ENCODE peak calls at places on chromosomes 5 and 9, in four cellular contexts. One of them, this sample, is unnamed.

GRCh38 chr9:120524852-120525251 is 55.1 kb downstream of the CDK5RAP2 start:
- DNase-seq in left ventricle myocardium inferior: no peak
- DNase-seq in GM23338: no peak
- DNase-seq in endothelial cell of umbilical vein: no peak
- DNase-seq in this sample: no peak

GRCh38 chr9:128053560-128053959 is 13.6 kb downstream of the NAIF1 start:
- DNase-seq in left ventricle myocardium inferior: no peak
- DNase-seq in GM23338: no peak
- DNase-seq in endothelial cell of umbilical vein: no peak
- DNase-seq in this sample: no peak

GRCh38 chr5:107821288-107821687 is 150.6 kb upstream of the EFNA5 start:
- DNase-seq in left ventricle myocardium inferior: no peak
- DNase-seq in GM23338: no peak
- DNase-seq in endothelial cell of umbilical vein: no peak
- DNase-seq in this sample: no peak

GRCh38 chr9:134320916-134321570 is 5.2 kb upstream of the RXRA start:
- DNase-seq in left ventricle myocardium inferior: peak; percentile 52
- DNase-seq in GM23338: no peak
- DNase-seq in endothelial cell of umbilical vein: no peak
- DNase-seq in this sample: no peak

GRCh38 chr9:105662184-105663104 is at the start of gene TAL2:
- DNase-seq in left ventricle myocardium inferior: no peak
- DNase-seq in GM23338: no peak
- DNase-seq in endothelial cell of umbilical vein: no peak
- DNase-seq in this sample: no peak

GRCh38 chr9:93058357-93059096 is at the start of gene SUSD3:
- DNase-seq in left ventricle myocardium inferior: peak; percentile 54
- DNase-seq in GM23338: peak; percentile 93
- DNase-seq in endothelial cell of umbilical vein: peak; percentile 32
- DNase-seq in this sample: no peak

GRCh38 chr5:141485305-141486055 is 650 bp downstream of the PCDHGC4 start:
- DNase-seq in left ventricle myocardium inferior: no peak
- DNase-seq in GM23338: no peak
- DNase-seq in endothelial cell of umbilical vein: no peak
- DNase-seq in this sample: no peak

GRCh38 chr5:64506567-64507321 is 929 bp downstream of the RGS7BP start:
- DNase-seq in left ventricle myocardium inferior: no peak
- DNase-seq in GM23338: peak; percentile 81
- DNase-seq in endothelial cell of umbilical vein: no peak
- DNase-seq in this sample: no peak

GRCh38 chr5:126003309-126003708 is 419.9 kb upstream of the GRAMD2B start:
- DNase-seq in left ventricle myocardium inferior: peak; percentile 50
- DNase-seq in GM23338: no peak
- DNase-seq in endothelial cell of umbilical vein: peak; percentile 27
- DNase-seq in this sample: peak; percentile 97

GRCh38 chr5:132055808-132056609 is 4.4 kb upstream of the IL3 start:
- DNase-seq in left ventricle myocardium inferior: peak; percentile 10
- DNase-seq in GM23338: no peak
- DNase-seq in endothelial cell of umbilical vein: no peak
- DNase-seq in this sample: no peak

GRCh38 chr9:93290495-93291434 is 106.8 kb downstream of the WNK2 start:
- DNase-seq in left ventricle myocardium inferior: no peak
- DNase-seq in GM23338: peak; percentile 41
- DNase-seq in endothelial cell of umbilical vein: no peak
- DNase-seq in this sample: no peak

GRCh38 chr9:97638666-97639065 is 5.0 kb downstream of the NCBP1 start:
- DNase-seq in left ventricle myocardium inferior: no peak
- DNase-seq in GM23338: peak; percentile 37
- DNase-seq in endothelial cell of umbilical vein: no peak
- DNase-seq in this sample: no peak

GRCh38 chr9:124975131-124975530 is 34.2 kb upstream of the GOLGA1 start:
- DNase-seq in left ventricle myocardium inferior: no peak
- DNase-seq in GM23338: peak; percentile 39
- DNase-seq in endothelial cell of umbilical vein: peak; percentile 22
- DNase-seq in this sample: no peak

GRCh38 chr5:32583582-32584232 is 1.6 kb upstream of the SUB1 start:
- DNase-seq in left ventricle myocardium inferior: no peak
- DNase-seq in GM23338: peak; percentile 57
- DNase-seq in endothelial cell of umbilical vein: no peak
- DNase-seq in this sample: no peak

GRCh38 chr5:112709416-112709815 is 28.3 kb upstream of the APC start:
- DNase-seq in left ventricle myocardium inferior: no peak
- DNase-seq in GM23338: no peak
- DNase-seq in endothelial cell of umbilical vein: no peak
- DNase-seq in this sample: no peak
- H3K4me3 ChIP-seq in left ventricle myocardium inferior: peak overlapping the region; percentile 96
- H3K4me3 ChIP-seq in GM23338: peak overlapping the region; percentile 98
- H3K4me3 ChIP-seq in endothelial cell of umbilical vein: no peak overlapping the region
- H3K4me3 ChIP-seq in this sample: peak overlapping the region; percentile 83

GRCh38 chr9:137056739-137057407 is 3.0 kb upstream of the ENTPD2 start:
- DNase-seq in left ventricle myocardium inferior: no peak
- DNase-seq in GM23338: no peak
- DNase-seq in endothelial cell of umbilical vein: no peak
- DNase-seq in this sample: no peak

GRCh38 chr9:137054932-137055384 is 1.1 kb upstream of the ENTPD2 start:
- DNase-seq in left ventricle myocardium inferior: no peak
- DNase-seq in GM23338: no peak
- DNase-seq in endothelial cell of umbilical vein: no peak
- DNase-seq in this sample: no peak

GRCh38 chr9:137057545-137057944 is 3.7 kb upstream of the ENTPD2 start:
- DNase-seq in left ventricle myocardium inferior: no peak
- DNase-seq in GM23338: no peak
- DNase-seq in endothelial cell of umbilical vein: no peak
- DNase-seq in this sample: no peak

GRCh38 chr9:137053944-137054931 is at the start of gene ENTPD2:
- DNase-seq in left ventricle myocardium inferior: no peak
- DNase-seq in GM23338: peak; percentile 70
- DNase-seq in endothelial cell of umbilical vein: no peak
- DNase-seq in this sample: no peak

GRCh38 chr9:137055385-137056364 is 1.8 kb upstream of the ENTPD2 start:
- DNase-seq in left ventricle myocardium inferior: peak; percentile 95
- DNase-seq in GM23338: no peak
- DNase-seq in endothelial cell of umbilical vein: no peak
- DNase-seq in this sample: peak; percentile 98
- H3K27me3 ChIP-seq in left ventricle myocardium inferior: peaks cover 42% of the 10 kb centered on the region
- H3K27me3 ChIP-seq in GM23338: peaks cover 34% of the 10 kb centered on the region
- H3K27me3 ChIP-seq in endothelial cell of umbilical vein: peaks cover 8% of the 10 kb centered on the region
- H3K27me3 ChIP-seq in this sample: no peaks in the 10 kb centered on the region

GRCh38 chr9:21001581-21001980 is 29.9 kb downstream of the HACD4 start:
- DNase-seq in left ventricle myocardium inferior: no peak
- DNase-seq in GM23338: no peak
- DNase-seq in endothelial cell of umbilical vein: no peak
- DNase-seq in this sample: no peak

GRCh38 chr9:20996809-20997208 is 34.6 kb downstream of the HACD4 start:
- DNase-seq in left ventricle myocardium inferior: no peak
- DNase-seq in GM23338: no peak
- DNase-seq in endothelial cell of umbilical vein: no peak
- DNase-seq in this sample: no peak

GRCh38 chr9:20997503-20998076 is 33.9 kb downstream of the HACD4 start:
- DNase-seq in left ventricle myocardium inferior: no peak
- DNase-seq in GM23338: no peak
- DNase-seq in endothelial cell of umbilical vein: no peak
- DNase-seq in this sample: no peak

DNA sequence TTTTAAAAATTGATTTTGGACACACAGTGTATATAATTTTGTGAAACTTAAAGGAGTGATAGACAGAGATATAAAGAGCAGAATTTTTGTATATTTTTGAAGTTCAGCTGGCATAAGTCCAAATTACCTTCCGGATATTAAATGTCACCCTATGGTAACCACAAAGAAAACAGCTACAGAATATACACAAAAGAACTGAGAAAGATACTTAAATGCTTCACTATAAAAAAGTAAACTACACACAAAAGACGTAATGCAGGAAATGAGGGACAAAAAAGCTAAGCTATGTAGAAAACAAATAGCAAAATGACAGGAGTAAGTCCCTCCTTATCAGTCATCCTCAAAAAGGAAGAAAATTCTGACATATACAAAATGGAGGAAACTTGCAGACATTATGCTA is 29.4 kb downstream of the HACD4 start:
- DNase-seq in left ventricle myocardium inferior: no peak
- DNase-seq in GM23338: no peak
- DNase-seq in endothelial cell of umbilical vein: no peak
- DNase-seq in this sample: no peak
- H3K36me3 ChIP-seq in left ventricle myocardium inferior: peaks cover 36% of the 10 kb centered on the region
- H3K36me3 ChIP-seq in GM23338: no peaks in the 10 kb centered on the region
- H3K36me3 ChIP-seq in endothelial cell of umbilical vein: no peaks in the 10 kb centered on the region
- H3K36me3 ChIP-seq in this sample: no peaks in the 10 kb centered on the region

DNA sequence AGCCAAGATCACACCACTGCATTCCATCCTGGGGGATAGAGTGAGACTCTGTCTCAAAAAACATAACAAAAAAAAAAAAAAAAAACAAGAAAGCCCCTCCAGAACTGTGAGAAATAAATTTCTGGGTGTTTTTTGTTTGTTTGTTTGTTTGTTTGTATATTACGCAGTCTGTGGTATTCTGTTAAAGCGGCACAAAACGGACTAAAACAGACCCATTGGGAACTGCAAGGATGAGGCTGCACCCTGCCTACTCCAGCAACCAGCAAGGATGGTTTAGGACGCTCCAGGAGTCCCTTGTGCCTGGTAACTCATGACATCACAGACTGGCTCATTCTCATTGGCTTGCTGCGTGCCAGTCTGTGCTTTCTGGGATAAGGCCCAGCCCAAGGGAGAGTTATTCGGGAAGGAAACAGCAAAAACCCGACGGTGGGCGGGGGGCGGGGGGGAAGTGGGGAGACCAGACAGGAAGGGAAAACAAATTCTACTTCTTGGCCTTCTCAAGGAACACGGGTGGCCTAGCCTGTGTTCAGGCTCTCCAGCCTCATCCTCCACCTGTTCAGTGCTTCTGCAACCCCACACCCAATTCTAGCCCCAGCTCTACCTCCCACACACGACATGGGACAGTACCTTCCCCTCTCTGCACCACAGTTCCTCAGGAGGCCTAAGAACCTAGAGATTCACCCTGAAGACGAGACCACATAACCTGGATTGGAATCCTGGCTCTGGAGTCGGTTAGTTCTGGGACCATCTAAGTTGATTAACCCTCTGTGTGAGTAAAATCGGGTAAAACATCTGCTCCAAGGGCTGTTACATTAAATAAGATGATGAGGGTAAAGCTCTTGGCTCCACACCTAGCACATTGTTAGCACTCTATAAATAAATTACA is 2.8 kb downstream of the CD74 start:
- DNase-seq in left ventricle myocardium inferior: peak; percentile 71
- DNase-seq in GM23338: peak; percentile 95
- DNase-seq in endothelial cell of umbilical vein: peak; percentile 93
- DNase-seq in this sample: peak; percentile 90
- H3K4me3 ChIP-seq in left ventricle myocardium inferior: peak overlapping the region; percentile 68
- H3K4me3 ChIP-seq in GM23338: peak overlapping the region; percentile 35
- H3K4me3 ChIP-seq in endothelial cell of umbilical vein: no peak overlapping the region
- H3K4me3 ChIP-seq in this sample: no peak overlapping the region

GRCh38 chr5:173242079-173242478 is 7.1 kb upstream of the NKX2-5 start:
- DNase-seq in left ventricle myocardium inferior: no peak
- DNase-seq in GM23338: peak; percentile 19
- DNase-seq in endothelial cell of umbilical vein: no peak
- DNase-seq in this sample: no peak
- H3K27me3 ChIP-seq in left ventricle myocardium inferior: peaks cover 100% of the 10 kb centered on the region
- H3K27me3 ChIP-seq in GM23338: peaks cover 100% of the 10 kb centered on the region
- H3K27me3 ChIP-seq in endothelial cell of umbilical vein: peaks cover 83% of the 10 kb centered on the region
- H3K27me3 ChIP-seq in this sample: peaks cover 16% of the 10 kb centered on the region

DNA sequence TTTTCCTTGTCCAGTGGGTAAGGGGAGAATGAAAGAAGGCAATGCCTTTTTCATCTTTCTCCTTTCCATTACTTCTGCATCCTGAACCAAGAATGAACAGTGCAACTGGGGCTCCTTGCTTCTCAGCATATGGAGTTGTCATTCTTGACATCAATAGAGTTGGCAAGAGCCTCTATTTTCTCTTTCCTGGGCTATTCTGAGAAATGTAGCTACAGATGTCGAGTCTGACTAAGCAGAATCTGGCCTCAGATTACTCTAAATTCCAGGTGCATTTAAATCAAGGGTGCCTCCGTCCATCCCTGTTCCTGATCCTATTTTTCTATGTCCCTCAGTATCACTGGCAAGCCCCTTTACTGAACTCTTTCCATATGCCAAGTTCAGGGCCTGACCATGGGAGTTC is 244.8 kb downstream of the GLIS3 start:
- DNase-seq in left ventricle myocardium inferior: no peak
- DNase-seq in GM23338: no peak
- DNase-seq in endothelial cell of umbilical vein: no peak
- DNase-seq in this sample: no peak
- H3K36me3 ChIP-seq in left ventricle myocardium inferior: no peaks in the 10 kb centered on the region
- H3K36me3 ChIP-seq in GM23338: no peaks in the 10 kb centered on the region
- H3K36me3 ChIP-seq in endothelial cell of umbilical vein: no peaks in the 10 kb centered on the region
- H3K36me3 ChIP-seq in this sample: no peaks in the 10 kb centered on the region

GRCh38 chr5:1480217-1480616 is 35.0 kb upstream of the SLC6A3 start:
- DNase-seq in left ventricle myocardium inferior: peak; percentile 63
- DNase-seq in GM23338: peak; percentile 48
- DNase-seq in endothelial cell of umbilical vein: no peak
- DNase-seq in this sample: no peak
- H3K4me3 ChIP-seq in left ventricle myocardium inferior: no peak overlapping the region
- H3K4me3 ChIP-seq in GM23338: no peak overlapping the region
- H3K4me3 ChIP-seq in endothelial cell of umbilical vein: no peak overlapping the region
- H3K4me3 ChIP-seq in this sample: no peak overlapping the region

DNA sequence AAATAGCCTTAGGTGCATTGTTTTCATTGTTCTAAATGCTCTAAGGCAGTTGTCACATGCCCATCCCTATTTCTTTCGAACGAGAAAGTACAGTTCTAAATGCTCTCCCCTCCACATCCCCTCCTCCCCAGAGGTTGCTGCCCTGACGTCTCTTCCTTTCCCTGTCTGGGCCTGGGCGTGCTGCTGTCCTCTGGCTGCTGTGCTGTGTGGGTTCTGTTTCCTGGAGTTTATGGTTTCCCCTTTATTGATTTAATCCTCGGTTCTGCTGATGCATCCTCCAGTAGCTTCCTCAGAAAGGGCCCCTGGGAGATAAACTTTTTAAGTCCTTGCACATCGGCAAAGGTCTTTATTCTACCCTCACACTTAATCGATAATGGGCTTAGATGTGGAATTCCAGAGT is 48.8 kb downstream of the MVB12B start:
- DNase-seq in left ventricle myocardium inferior: no peak
- DNase-seq in GM23338: peak; percentile 38
- DNase-seq in endothelial cell of umbilical vein: peak; percentile 65
- DNase-seq in this sample: no peak
- H3K27me3 ChIP-seq in left ventricle myocardium inferior: no peaks in the 10 kb centered on the region
- H3K27me3 ChIP-seq in GM23338: no peaks in the 10 kb centered on the region
- H3K27me3 ChIP-seq in endothelial cell of umbilical vein: no peaks in the 10 kb centered on the region
- H3K27me3 ChIP-seq in this sample: no peaks in the 10 kb centered on the region